ENCODE peak calls at places on chromosomes 13 and 19, in five cellular contexts. I is bronchial epithelial cell; A is suprapubic skin; L is AG09319; U is CD8-positive, alpha-beta T cell. Q is an unnamed sample.

GRCh38 chr13:26021516-26021915 is 30.3 kb downstream of the SHISA2 start:
- DNase-seq in I (peak), A (no peak), L (no peak), U (no peak), Q (no peak)

GRCh38 chr19:38409631-38410133 is 6.8 kb downstream of the FAM98C start:
- DNase-seq in I (no peak), A (no peak), L (no peak), U (no peak), Q (no peak)

GRCh38 chr13:101893021-101893420 is 440.5 kb downstream of the ITGBL1 start:
- DNase-seq in I (no peak), A (no peak), L (no peak), U (no peak), Q (no peak)

GRCh38 chr19:33094504-33095067 is 13.6 kb downstream of the GPATCH1 start:
- DNase-seq in I (peak), A (no peak), L (no peak), U (no peak), Q (no peak)

GRCh38 chr19:30229524-30230174 is 142.5 kb upstream of the ZNF536 start:
- DNase-seq in I (no peak), A (no peak), L (no peak), U (no peak), Q (no peak)

GRCh38 chr19:33947565-33947964 is 150.9 kb downstream of the KCTD15 start:
- DNase-seq in I (peak), A (no peak), L (no peak), U (no peak), Q (no peak)

GRCh38 chr19:55660991-55661390 is 6.2 kb downstream of the U2AF2 start:
- DNase-seq in I (no peak), A (no peak), L (no peak), U (no peak), Q (no peak)

GRCh38 chr13:47076536-47076935 is 179.7 kb upstream of the HTR2A start:
- DNase-seq in I (no peak), A (no peak), L (no peak), U (no peak), Q (no peak)

GRCh38 chr13:26168835-26169234 is 53.3 kb downstream of the RNF6 start:
- DNase-seq in I (no peak), A (no peak), L (no peak), U (no peak), Q (no peak)

GRCh38 chr19:2334986-2335846 is 6.7 kb downstream of the SPPL2B start:
- DNase-seq in I (no peak), A (no peak), L (no peak), U (no peak), Q (no peak)

GRCh38 chr19:31496076-31496475 is 146.8 kb upstream of the TSHZ3 start:
- DNase-seq in I (no peak), A (peak), L (no peak), U (no peak), Q (no peak)

GRCh38 chr19:58022283-58022660 is 11.6 kb upstream of the ZSCAN1 start:
- DNase-seq in I (no peak), A (no peak), L (no peak), U (no peak), Q (no peak)
- TF ChIP-seq CTCF in I (no peak), A (no peak), L (no peak), U (no peak), Q (no peak)

GRCh38 chr13:112910616-112911280 is 58.3 kb upstream of the MCF2L start:
- DNase-seq in I (no peak), A (peak), L (no peak), U (no peak), Q (no peak)

GRCh38 chr13:112911883-112912282 is 57.1 kb upstream of the MCF2L start:
- DNase-seq in I (no peak), A (no peak), L (no peak), U (no peak), Q (no peak)

GRCh38 chr13:112908342-112908741 is 60.7 kb upstream of the MCF2L start:
- DNase-seq in I (no peak), A (no peak), L (no peak), U (no peak), Q (no peak)

GRCh38 chr13:112911285-112911701 is 57.7 kb upstream of the MCF2L start:
- DNase-seq in I (no peak), A (no peak), L (no peak), U (no peak), Q (no peak)

GRCh38 chr13:112910016-112910415 is 59.0 kb upstream of the MCF2L start:
- DNase-seq in I (no peak), A (no peak), L (no peak), U (no peak), Q (no peak)
- TF ChIP-seq CTCF in I (no peak), A (no peak), L (no peak), U (no peak), Q (no peak)

GRCh38 chr13:78587395-78587794 is 16.0 kb downstream of the POU4F1 start:
- DNase-seq in I (no peak), A (no peak), L (no peak), U (no peak), Q (no peak)

GRCh38 chr13:78589206-78589605 is 14.1 kb downstream of the POU4F1 start:
- DNase-seq in I (no peak), A (no peak), L (no peak), U (no peak), Q (no peak)

DNA sequence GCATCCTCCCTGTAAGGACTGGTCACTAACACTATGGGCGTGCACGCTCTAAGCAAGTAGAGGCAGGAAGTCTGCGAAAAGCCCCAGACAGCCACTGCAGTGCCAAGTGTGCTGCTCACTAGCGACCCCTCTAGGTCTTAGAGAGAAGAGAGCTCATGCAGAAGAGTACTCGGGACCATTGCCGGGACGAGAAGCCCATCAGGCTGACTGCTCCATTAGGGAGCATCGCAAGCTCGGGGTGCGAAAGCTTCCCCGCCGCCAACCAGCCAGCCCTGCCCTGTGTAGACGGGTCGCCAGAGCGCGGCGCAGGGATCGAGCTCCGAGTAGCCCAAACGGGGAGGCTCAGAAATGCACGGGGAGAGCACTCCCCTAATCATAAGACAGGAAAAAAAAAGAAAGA is 16.6 kb downstream of the POU4F1 start:
- DNase-seq in I (no peak), A (no peak), L (no peak), U (no peak), Q (no peak)
- TF ChIP-seq CTCF in I (peak), A (no peak), L (no peak), U (no peak), Q (no peak)

GRCh38 chr19:17423429-17424208 is 3.8 kb downstream of the MVB12A start:
- DNase-seq in I (no peak), A (no peak), L (no peak), U (no peak), Q (no peak)

GRCh38 chr19:17429661-17430101 is 9.8 kb downstream of the MVB12A start:
- DNase-seq in I (no peak), A (no peak), L (no peak), U (no peak), Q (no peak)

GRCh38 chr19:17420267-17420924 is 549 bp downstream of the MVB12A start:
- DNase-seq in I (no peak), A (no peak), L (no peak), U (no peak), Q (no peak)

GRCh38 chr19:17421942-17422341 is 2.1 kb downstream of the MVB12A start:
- DNase-seq in I (no peak), A (no peak), L (no peak), U (no peak), Q (no peak)

GRCh38 chr19:17424743-17425365 is 5.0 kb downstream of the MVB12A start:
- DNase-seq in I (no peak), A (no peak), L (no peak), U (no peak), Q (no peak)
- TF ChIP-seq CTCF in I (peak), A (peak), L (peak), U (no peak), Q (no peak)

GRCh38 chr13:20489185-20489820 is 36.4 kb downstream of the CRYL1 start:
- DNase-seq in I (peak), A (no peak), L (no peak), U (peak), Q (no peak)
- TF ChIP-seq CTCF in I (peak), A (peak), L (no peak), U (no peak), Q (no peak)

GRCh38 chr13:43848250-43848649 is 31.3 kb downstream of the CCDC122 start:
- DNase-seq in I (peak), A (no peak), L (peak), U (no peak), Q (no peak)
- TF ChIP-seq CTCF in I (no peak), A (no peak), L (no peak), U (no peak), Q (no peak)

GRCh38 chr19:58218899-58219298 is 9.8 kb upstream of the ZNF544 start:
- DNase-seq in I (no peak), A (no peak), L (no peak), U (no peak), Q (no peak)
- TF ChIP-seq CTCF in I (no peak), A (no peak), L (no peak), U (peak), Q (no peak)

GRCh38 chr13:49791214-49791752 is 1.2 kb downstream of the KPNA3 start:
- DNase-seq in I (peak), A (no peak), L (no peak), U (no peak), Q (no peak)
- TF ChIP-seq CTCF in I (peak), A (no peak), L (peak), U (no peak), Q (no peak)

Q was measured in omental fat pad.